ENCODE peak calls at places on chromosomes 11 and 22, in five cellular contexts. K, H, J, L and D are unnamed samples.

GRCh38 chr22:46078241-46079092 is 71.9 kb upstream of the PPARA start:
- DNase-seq in K (peak), H (peak), J (no peak), L (peak), D (peak)

GRCh38 chr11:121706884-121707283 is 254.1 kb upstream of the SORL1-AS1 start:
- DNase-seq in K (no peak), H (no peak), J (no peak), L (no peak), D (no peak)

GRCh38 chr11:102874842-102875241 is at the start of gene MMP12:
- DNase-seq in K (no peak), H (no peak), J (no peak), L (no peak), D (no peak)

GRCh38 chr11:19753451-19754041 is 40.9 kb downstream of the NAV2 start:
- DNase-seq in K (no peak), H (no peak), J (no peak), L (no peak), D (no peak)

GRCh38 chr11:86063536-86063935 is 5.3 kb downstream of the PICALM start:
- DNase-seq in K (no peak), H (no peak), J (no peak), L (no peak), D (no peak)

GRCh38 chr11:109939176-109939810 is 153.9 kb upstream of the ZC3H12C start:
- DNase-seq in K (no peak), H (no peak), J (peak), L (no peak), D (no peak)

GRCh38 chr11:112523917-112524316 is 263.3 kb upstream of the PLET1 start:
- DNase-seq in K (no peak), H (no peak), J (no peak), L (no peak), D (no peak)

GRCh38 chr11:120208777-120209176 is 2.1 kb upstream of the OAF start:
- DNase-seq in K (peak), H (peak), J (peak), L (peak), D (peak)

GRCh38 chr11:125939081-125939521 is 6.7 kb upstream of the VSIG10L2 start:
- DNase-seq in K (no peak), H (no peak), J (no peak), L (no peak), D (peak)

GRCh38 chr11:125869526-125869925 is 17.9 kb upstream of the HYLS1 start:
- DNase-seq in K (no peak), H (no peak), J (no peak), L (no peak), D (no peak)

GRCh38 chr11:134819026-134819425 is 407.0 kb upstream of the B3GAT1 start:
- DNase-seq in K (no peak), H (no peak), J (no peak), L (no peak), D (no peak)

GRCh38 chr11:58629857-58630256 is 7.4 kb downstream of the CNTF start:
- DNase-seq in K (no peak), H (no peak), J (peak), L (no peak), D (no peak)

GRCh38 chr11:108645956-108646355 is 18.9 kb upstream of the DDX10 start:
- DNase-seq in K (no peak), H (no peak), J (no peak), L (no peak), D (no peak)

GRCh38 chr11:76443254-76443935 is 1.4 kb upstream of the EMSY start:
- DNase-seq in K (no peak), H (no peak), J (no peak), L (no peak), D (no peak)

GRCh38 chr11:3104051-3104714 is 47.0 kb upstream of the CARS1 start:
- DNase-seq in K (no peak), H (no peak), J (no peak), L (peak), D (peak)

GRCh38 chr11:103709366-103709765 is 327.1 kb upstream of the DDI1 start:
- DNase-seq in K (no peak), H (no peak), J (no peak), L (no peak), D (no peak)

GRCh38 chr11:107123022-107123421 is 104.7 kb upstream of the GUCY1A2 start:
- DNase-seq in K (no peak), H (no peak), J (no peak), L (no peak), D (no peak)

GRCh38 chr11:130478204-130478701 is 29.8 kb downstream of the ADAMTS15 start:
- DNase-seq in K (peak), H (peak), J (peak), L (peak), D (peak)

GRCh38 chr11:9568854-9569587 is 4.4 kb upstream of the WEE1 start:
- DNase-seq in K (peak), H (peak), J (peak), L (peak), D (peak)

GRCh38 chr11:72239296-72239848 is 4.6 kb downstream of the PHOX2A start:
- DNase-seq in K (no peak), H (peak), J (no peak), L (peak), D (no peak)

GRCh38 chr11:127106142-127106541 is 105.6 kb upstream of the KIRREL3 start:
- DNase-seq in K (no peak), H (no peak), J (no peak), L (no peak), D (no peak)

GRCh38 chr11:86524603-86525352 is 147.6 kb downstream of the ME3 start:
- DNase-seq in K (no peak), H (no peak), J (peak), L (no peak), D (no peak)

GRCh38 chr11:10410106-10410843 is 44.8 kb upstream of the AMPD3 start:
- DNase-seq in K (no peak), H (no peak), J (no peak), L (no peak), D (no peak)

GRCh38 chr22:49826603-49827306 is 918 bp downstream of the BRD1 start:
- DNase-seq in K (peak), H (peak), J (no peak), L (peak), D (peak)

GRCh38 chr11:66856496-66857233 is at the start of gene LRFN4:
- DNase-seq in K (no peak), H (no peak), J (peak), L (peak), D (no peak)

GRCh38 chr22:49545606-49546005 is 282.1 kb downstream of the BRD1 start:
- DNase-seq in K (no peak), H (no peak), J (no peak), L (peak), D (peak)

GRCh38 chr11:122808494-122808893 is 29.8 kb upstream of the CRTAM start:
- DNase-seq in K (no peak), H (no peak), J (no peak), L (no peak), D (no peak)

GRCh38 chr22:49793296-49793695 is 34.4 kb downstream of the BRD1 start:
- DNase-seq in K (no peak), H (peak), J (no peak), L (no peak), D (no peak)

GRCh38 chr22:32794449-32795213 is 6.9 kb upstream of the TIMP3 start:
- DNase-seq in K (no peak), H (no peak), J (no peak), L (no peak), D (no peak)

GRCh38 chr11:82980292-82980691 is 78.8 kb downstream of the DDIAS start:
- DNase-seq in K (no peak), H (no peak), J (peak), L (no peak), D (no peak)

GRCh38 chr11:77140231-77140959 is 12.3 kb downstream of the MYO7A start:
- DNase-seq in K (peak), H (peak), J (no peak), L (no peak), D (no peak)

GRCh38 chr11:73859671-73860070 is 17.0 kb downstream of the COA4 start:
- DNase-seq in K (no peak), H (no peak), J (no peak), L (no peak), D (no peak)

GRCh38 chr22:24938741-24939341 is 7.7 kb downstream of the LHFPL7 start:
- DNase-seq in K (no peak), H (no peak), J (peak), L (no peak), D (no peak)

DNA sequence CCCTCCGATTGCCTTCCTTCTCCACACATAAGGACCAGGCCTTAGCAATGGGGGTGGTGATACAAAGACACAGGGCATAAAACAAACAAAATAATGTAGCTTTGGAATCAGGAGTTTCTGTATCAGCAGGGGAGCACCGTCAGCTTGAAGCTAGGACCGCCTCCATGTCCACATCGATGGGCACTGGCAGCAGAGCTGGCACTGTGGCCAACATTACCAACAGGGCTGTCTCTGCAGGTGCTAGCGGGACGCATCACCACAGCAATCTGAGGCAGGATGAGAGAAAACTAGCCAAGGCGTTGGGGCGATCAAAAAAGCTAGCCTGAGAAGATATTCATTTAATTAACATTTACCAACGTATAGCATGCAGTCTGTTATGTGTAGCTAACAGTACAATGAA is 201.3 kb downstream of the MAML2 start:
- DNase-seq in K (no peak), H (no peak), J (no peak), L (no peak), D (no peak)
- TF ChIP-seq POLR2A in K (no peak), H (no peak), J (no peak), L (no peak), D (no peak)

GRCh38 chr11:63277345-63277943 is 34.0 kb upstream of the SLC22A25 start:
- DNase-seq in K (no peak), H (no peak), J (no peak), L (no peak), D (no peak)

GRCh38 chr11:63273685-63274084 is 30.3 kb upstream of the SLC22A25 start:
- DNase-seq in K (no peak), H (no peak), J (no peak), L (no peak), D (no peak)

GRCh38 chr11:63274776-63275175 is 31.4 kb upstream of the SLC22A25 start:
- DNase-seq in K (no peak), H (no peak), J (no peak), L (no peak), D (no peak)
- TF ChIP-seq CTCF in K (no peak), H (no peak), J (peak), L (no peak), D (no peak)

DNA sequence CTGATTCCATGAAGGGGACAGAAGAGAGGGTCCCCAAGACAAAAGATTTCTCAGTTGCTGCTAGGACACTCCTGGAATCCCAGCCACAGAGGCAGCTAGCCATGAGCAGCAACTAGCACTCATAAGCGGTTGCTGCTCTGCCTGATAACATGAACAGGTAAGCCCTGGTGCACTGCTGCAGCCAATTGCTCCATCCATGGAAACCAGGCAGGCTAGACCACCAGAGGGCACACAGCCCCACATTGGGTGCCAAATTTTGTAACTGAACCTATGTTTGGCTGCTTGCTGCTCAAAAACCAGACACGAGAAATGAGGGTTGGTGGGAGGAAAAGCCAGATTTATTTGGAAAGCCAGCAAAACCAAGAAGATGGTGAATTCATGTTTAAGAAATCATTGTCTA is 21.9 kb upstream of the QSER1 start:
- DNase-seq in K (no peak), H (peak), J (no peak), L (no peak), D (no peak)
- TF ChIP-seq POLR2A in K (no peak), H (no peak), J (no peak), L (no peak), D (no peak)

DNA sequence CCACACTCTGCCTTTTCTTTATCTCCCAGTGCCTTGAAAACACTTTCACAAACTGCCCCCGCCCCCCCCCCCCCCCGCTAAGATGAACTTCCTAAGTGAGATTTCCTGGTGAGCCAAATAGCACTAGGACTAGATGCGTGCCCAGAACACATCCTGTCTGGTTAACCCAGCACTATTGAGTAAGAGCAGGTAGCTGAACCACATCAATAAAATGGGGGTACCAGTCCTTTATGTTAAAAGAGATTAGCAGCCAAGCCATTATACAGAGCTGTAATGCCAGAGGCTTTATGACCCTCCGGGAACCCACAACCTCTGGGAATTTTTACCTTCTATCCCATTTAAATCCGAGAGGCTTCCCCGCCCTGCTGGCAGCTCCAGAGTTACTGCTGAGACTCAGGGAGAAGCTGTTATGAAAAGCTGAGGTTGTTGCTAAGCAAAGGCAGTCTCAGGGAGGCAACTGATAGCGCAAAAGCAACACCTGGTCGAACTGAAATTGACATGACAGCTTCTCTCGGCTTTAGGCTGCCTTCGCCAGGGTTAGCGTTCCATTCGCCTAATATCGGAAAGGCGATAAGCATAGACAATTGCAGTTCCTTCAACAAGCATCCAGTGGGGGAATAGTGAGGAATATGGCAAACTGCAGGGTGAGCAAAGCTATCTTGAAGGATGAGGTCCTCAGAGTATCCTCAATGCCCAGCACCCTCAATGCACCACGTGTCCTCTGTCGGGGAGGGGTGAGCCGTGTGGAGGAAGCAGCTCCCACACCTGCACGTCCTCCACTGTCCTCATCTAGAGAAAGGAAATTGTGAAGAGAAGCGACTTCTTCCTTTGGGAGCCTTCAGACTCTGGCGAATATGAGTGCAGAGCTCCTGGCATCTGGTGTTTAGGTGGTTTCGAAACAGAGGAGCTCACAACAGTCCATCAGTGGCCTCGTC is 977.0 kb downstream of the NTM start:
- DNase-seq in K (no peak), H (no peak), J (no peak), L (no peak), D (no peak)
- TF ChIP-seq CTCF in K (no peak), H (no peak), J (no peak), L (no peak), D (no peak)

DNA sequence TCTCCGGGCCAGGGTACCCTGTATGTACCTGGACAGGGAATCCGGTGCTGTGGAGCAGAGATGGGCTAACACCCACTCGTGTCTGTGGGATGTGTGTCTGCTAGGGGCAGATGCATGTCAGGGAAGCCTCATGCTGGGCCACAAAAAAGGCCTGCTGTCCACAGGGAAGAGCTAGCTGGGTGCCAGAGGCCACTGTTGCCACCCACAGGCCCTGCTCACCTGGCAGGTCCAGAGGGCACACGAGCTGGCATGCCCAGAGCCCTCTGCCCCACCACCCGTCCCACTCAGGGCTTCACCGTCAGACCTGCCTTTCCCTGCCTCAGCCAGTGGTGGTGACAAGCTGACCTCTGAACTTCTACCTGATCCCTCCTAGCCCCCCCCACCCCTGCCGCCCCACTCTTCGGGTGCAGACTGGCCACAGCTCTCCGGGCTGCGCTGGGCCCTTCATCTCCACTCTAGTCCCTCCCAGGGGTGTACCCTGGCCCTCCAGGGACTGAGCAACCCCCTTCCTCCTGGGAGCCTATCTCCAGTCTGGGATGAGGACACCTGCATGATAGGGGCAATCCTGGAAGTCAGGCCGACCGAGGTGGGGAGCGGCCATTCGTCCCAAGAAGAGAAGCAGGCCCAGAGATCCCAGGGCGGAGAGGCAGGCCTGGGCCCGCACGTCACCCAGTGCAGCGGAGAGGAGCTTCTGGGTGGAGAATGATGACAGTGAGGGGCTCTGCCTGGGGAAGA is 1.3 kb downstream of the SLC25A22 start:
- DNase-seq in K (no peak), H (no peak), J (no peak), L (no peak), D (no peak)
- TF ChIP-seq POLR2A in K (peak), H (no peak), J (no peak), L (no peak), D (no peak)

GRCh38 chr11:111395081-111395480 is 16.0 kb upstream of the POU2AF1 start:
- DNase-seq in K (no peak), H (no peak), J (no peak), L (no peak), D (no peak)
- TF ChIP-seq CTCF in K (no peak), H (no peak), J (no peak), L (no peak), D (no peak)

GRCh38 chr11:65418431-65418680 is 4.2 kb upstream of the NEAT1 start:
- DNase-seq in K (no peak), H (no peak), J (no peak), L (no peak), D (no peak)
- TF ChIP-seq POLR2A in K (no peak), H (peak), J (peak), L (peak), D (no peak)

GRCh38 chr22:38569972-38570840 is at the start of gene DMC1:
- DNase-seq in K (peak), H (peak), J (peak), L (peak), D (peak)
- TF ChIP-seq CTCF in K (no peak), H (no peak), J (no peak), L (no peak), D (no peak)

GRCh38 chr22:42548597-42549328 is 5.0 kb upstream of the SERHL2 start:
- DNase-seq in K (no peak), H (no peak), J (no peak), L (no peak), D (no peak)

GRCh38 chr22:42549329-42550060 is 4.3 kb upstream of the SERHL2 start:
- DNase-seq in K (no peak), H (no peak), J (no peak), L (no peak), D (no peak)

DNA sequence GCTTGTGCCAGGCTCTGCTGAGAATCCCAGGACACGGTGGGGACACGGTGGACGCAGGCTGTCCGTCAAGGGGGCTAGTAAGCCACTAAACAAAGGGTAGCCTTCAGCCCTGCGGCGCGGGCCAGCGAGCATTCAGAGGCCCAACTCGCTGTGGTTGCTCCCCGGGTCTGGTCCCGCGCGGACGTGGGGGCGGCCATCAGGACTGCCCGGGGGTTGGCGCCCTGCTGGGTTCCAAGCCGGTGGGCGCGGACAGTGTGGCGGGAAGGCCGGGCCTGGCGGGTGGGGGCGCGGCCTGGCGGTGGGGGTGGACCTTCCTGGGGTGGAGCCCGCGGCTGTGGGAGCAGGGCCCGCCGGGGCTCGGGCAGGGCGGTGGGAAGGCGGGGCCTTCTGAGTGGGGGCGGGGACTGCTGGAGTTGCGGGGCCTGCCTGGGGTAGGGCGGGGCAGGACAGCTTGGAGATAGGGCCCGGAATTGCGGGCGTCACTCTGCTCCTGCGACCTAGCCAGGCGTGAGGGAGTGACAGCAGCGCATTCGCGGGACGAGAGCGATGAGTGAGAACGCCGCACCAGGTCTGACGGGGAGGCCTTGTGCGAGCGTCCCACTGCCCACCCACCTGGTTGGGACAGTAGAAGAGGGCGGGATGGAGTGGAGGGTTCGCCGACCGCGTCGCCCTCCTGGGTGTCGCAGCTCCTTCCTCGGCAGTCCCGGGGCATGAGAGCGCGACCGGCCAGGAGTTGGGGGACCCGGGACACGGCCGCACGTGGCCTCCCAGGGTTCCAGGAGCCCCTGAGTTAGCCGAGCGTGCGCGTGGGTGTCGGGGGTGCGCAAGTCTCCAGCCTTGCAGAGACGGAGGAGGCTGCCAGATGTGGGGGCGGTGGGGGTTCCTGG is at the start of gene SERHL2:
- DNase-seq in K (peak), H (peak), J (peak), L (peak), D (peak)
- TF ChIP-seq POLR2A in K (no peak), H (peak), J (peak), L (no peak), D (no peak)